ENCODE peak calls at places on chromosomes 3 and 15, in ten cellular contexts. One of them, this sample, is unnamed. For H3K9me3, the result is how much of the 10 kb centered on the place peaks cover.

GRCh38 chr3:67034371-67034770 is 36.3 kb downstream of the KBTBD8 start:
- DNase-seq in Peyer's patch: no peak
- DNase-seq in mammary epithelial cell: no peak
- DNase-seq in A549: no peak
- DNase-seq in A673: no peak
- DNase-seq in GM12878: no peak
- DNase-seq in AG04450: no peak
- DNase-seq in CD4-positive, alpha-beta T cell: no peak
- DNase-seq in CD8-positive, alpha-beta T cell: no peak
- DNase-seq in tibial nerve: no peak
- DNase-seq in this sample: no peak

GRCh38 chr3:59734061-59734460 is 684.2 kb upstream of the CFAP20DC start:
- DNase-seq in A673: no peak
- DNase-seq in CD4-positive, alpha-beta T cell: no peak
- DNase-seq in tibial nerve: no peak
- DNase-seq in mammary epithelial cell: no peak
- DNase-seq in GM12878: no peak
- DNase-seq in AG04450: no peak
- DNase-seq in CD8-positive, alpha-beta T cell: no peak
- DNase-seq in A549: no peak
- DNase-seq in Peyer's patch: no peak
- DNase-seq in this sample: peak

GRCh38 chr3:53252105-53252946 is 3.5 kb downstream of the TKT start:
- DNase-seq in GM12878: no peak
- DNase-seq in CD4-positive, alpha-beta T cell: no peak
- DNase-seq in tibial nerve: no peak
- DNase-seq in CD8-positive, alpha-beta T cell: no peak
- DNase-seq in Peyer's patch: peak
- DNase-seq in A673: no peak
- DNase-seq in AG04450: no peak
- DNase-seq in mammary epithelial cell: no peak
- DNase-seq in A549: no peak
- DNase-seq in this sample: no peak

GRCh38 chr3:47440131-47440530 is 35.6 kb downstream of the SCAP start:
- DNase-seq in CD8-positive, alpha-beta T cell: no peak
- DNase-seq in GM12878: no peak
- DNase-seq in tibial nerve: no peak
- DNase-seq in CD4-positive, alpha-beta T cell: no peak
- DNase-seq in A673: no peak
- DNase-seq in AG04450: no peak
- DNase-seq in Peyer's patch: no peak
- DNase-seq in mammary epithelial cell: no peak
- DNase-seq in A549: no peak
- DNase-seq in this sample: peak

GRCh38 chr15:78875107-78875914 is 2.6 kb downstream of the MORF4L1 start:
- DNase-seq in AG04450: no peak
- DNase-seq in tibial nerve: no peak
- DNase-seq in mammary epithelial cell: no peak
- DNase-seq in A673: no peak
- DNase-seq in CD4-positive, alpha-beta T cell: no peak
- DNase-seq in GM12878: no peak
- DNase-seq in Peyer's patch: no peak
- DNase-seq in CD8-positive, alpha-beta T cell: no peak
- DNase-seq in A549: no peak
- DNase-seq in this sample: no peak

GRCh38 chr15:77022646-77023575 is 28.0 kb downstream of the PSTPIP1 start:
- DNase-seq in CD8-positive, alpha-beta T cell: no peak
- DNase-seq in mammary epithelial cell: no peak
- DNase-seq in A549: no peak
- DNase-seq in Peyer's patch: no peak
- DNase-seq in CD4-positive, alpha-beta T cell: no peak
- DNase-seq in GM12878: no peak
- DNase-seq in tibial nerve: no peak
- DNase-seq in AG04450: no peak
- DNase-seq in A673: no peak
- DNase-seq in this sample: no peak

GRCh38 chr3:179146911-179147570 is 1.1 kb upstream of the PIK3CA start:
- DNase-seq in A549: peak
- DNase-seq in tibial nerve: peak
- DNase-seq in AG04450: no peak
- DNase-seq in GM12878: peak
- DNase-seq in mammary epithelial cell: peak
- DNase-seq in A673: peak
- DNase-seq in CD8-positive, alpha-beta T cell: peak
- DNase-seq in CD4-positive, alpha-beta T cell: peak
- DNase-seq in Peyer's patch: peak
- DNase-seq in this sample: peak

GRCh38 chr15:92797168-92798052 is 102.7 kb upstream of the CHD2 start:
- DNase-seq in CD8-positive, alpha-beta T cell: peak
- DNase-seq in CD4-positive, alpha-beta T cell: no peak
- DNase-seq in tibial nerve: peak
- DNase-seq in GM12878: peak
- DNase-seq in AG04450: peak
- DNase-seq in A673: peak
- DNase-seq in Peyer's patch: no peak
- DNase-seq in A549: peak
- DNase-seq in mammary epithelial cell: peak
- DNase-seq in this sample: peak

GRCh38 chr3:139317660-139318430 is 26.0 kb upstream of the MRPS22 start:
- DNase-seq in GM12878: no peak
- DNase-seq in tibial nerve: no peak
- DNase-seq in mammary epithelial cell: peak
- DNase-seq in Peyer's patch: no peak
- DNase-seq in AG04450: no peak
- DNase-seq in A549: peak
- DNase-seq in A673: no peak
- DNase-seq in CD4-positive, alpha-beta T cell: no peak
- DNase-seq in CD8-positive, alpha-beta T cell: no peak
- DNase-seq in this sample: no peak

GRCh38 chr15:42035362-42035761 is 14.5 kb upstream of the PLA2G4E start:
- DNase-seq in AG04450: no peak
- DNase-seq in A673: peak
- DNase-seq in tibial nerve: no peak
- DNase-seq in CD8-positive, alpha-beta T cell: no peak
- DNase-seq in CD4-positive, alpha-beta T cell: no peak
- DNase-seq in GM12878: peak
- DNase-seq in A549: no peak
- DNase-seq in mammary epithelial cell: peak
- DNase-seq in Peyer's patch: peak
- DNase-seq in this sample: no peak

GRCh38 chr15:99267957-99268356 is 16.7 kb downstream of the LRRC28 start:
- DNase-seq in Peyer's patch: no peak
- DNase-seq in CD4-positive, alpha-beta T cell: no peak
- DNase-seq in mammary epithelial cell: no peak
- DNase-seq in CD8-positive, alpha-beta T cell: no peak
- DNase-seq in A549: no peak
- DNase-seq in A673: no peak
- DNase-seq in tibial nerve: no peak
- DNase-seq in GM12878: no peak
- DNase-seq in AG04450: no peak
- DNase-seq in this sample: no peak

GRCh38 chr3:30124435-30125390 is 481.7 kb upstream of the TGFBR2 start:
- DNase-seq in A549: no peak
- DNase-seq in GM12878: no peak
- DNase-seq in A673: peak
- DNase-seq in tibial nerve: no peak
- DNase-seq in AG04450: peak
- DNase-seq in CD4-positive, alpha-beta T cell: no peak
- DNase-seq in CD8-positive, alpha-beta T cell: no peak
- DNase-seq in mammary epithelial cell: peak
- DNase-seq in Peyer's patch: no peak
- DNase-seq in this sample: peak

DNA sequence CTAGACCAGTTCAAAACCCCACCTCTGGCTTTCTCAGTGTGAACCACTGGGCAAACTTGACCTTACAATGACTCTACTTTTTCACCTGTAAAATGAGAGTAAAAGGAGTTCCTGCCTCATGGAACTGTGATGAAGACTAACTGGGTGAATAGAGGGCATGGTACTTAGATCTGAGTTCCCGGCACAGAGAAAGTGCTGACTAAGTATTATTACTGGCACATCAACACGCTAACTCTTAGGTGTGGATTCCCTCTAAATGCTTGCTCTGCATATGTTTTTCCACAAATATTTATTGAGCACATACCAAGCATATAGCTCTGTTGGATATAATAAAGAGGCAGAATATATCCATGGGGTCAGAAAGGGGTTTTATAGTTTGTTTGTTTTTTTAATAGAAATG is 437.8 kb downstream of the MAGI1 start:
- DNase-seq in CD8-positive, alpha-beta T cell: no peak
- DNase-seq in A673: no peak
- DNase-seq in A549: no peak
- DNase-seq in mammary epithelial cell: no peak
- DNase-seq in CD4-positive, alpha-beta T cell: no peak
- DNase-seq in Peyer's patch: no peak
- DNase-seq in tibial nerve: no peak
- DNase-seq in GM12878: no peak
- DNase-seq in AG04450: no peak
- DNase-seq in this sample: no peak
- H3K27ac ChIP-seq in CD8-positive, alpha-beta T cell: no peak
- H3K27ac ChIP-seq in A673: no peak
- H3K27ac ChIP-seq in A549: no peak
- H3K27ac ChIP-seq in mammary epithelial cell: no peak
- H3K27ac ChIP-seq in CD4-positive, alpha-beta T cell: no peak
- H3K27ac ChIP-seq in Peyer's patch: no peak
- H3K27ac ChIP-seq in tibial nerve: no peak
- H3K27ac ChIP-seq in GM12878: no peak
- H3K27ac ChIP-seq in AG04450: no peak
- H3K27ac ChIP-seq in this sample: no peak

DNA sequence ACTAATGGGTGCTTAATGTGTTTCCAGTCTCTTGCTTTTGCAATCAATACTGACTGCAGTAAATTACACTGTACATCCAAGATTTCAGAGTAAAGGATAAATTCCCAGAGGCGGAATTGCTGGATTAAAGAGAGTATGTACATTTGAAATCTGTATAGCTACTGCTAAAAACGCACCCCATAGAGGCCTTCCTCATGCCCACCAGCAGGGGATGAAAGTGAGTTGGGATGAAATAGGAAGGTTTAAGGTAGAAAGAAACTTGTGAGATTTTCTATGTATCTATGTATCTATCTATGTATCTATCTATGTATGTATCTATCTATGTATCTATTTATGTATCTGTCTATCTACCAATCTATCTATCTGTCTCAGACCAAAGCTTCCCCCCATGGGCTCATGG is 28.4 kb downstream of the TMEM44 start:
- DNase-seq in GM12878: no peak
- DNase-seq in A673: no peak
- DNase-seq in CD4-positive, alpha-beta T cell: no peak
- DNase-seq in Peyer's patch: no peak
- DNase-seq in mammary epithelial cell: no peak
- DNase-seq in tibial nerve: no peak
- DNase-seq in AG04450: no peak
- DNase-seq in CD8-positive, alpha-beta T cell: no peak
- DNase-seq in A549: no peak
- DNase-seq in this sample: no peak
- TF ChIP-seq CTCF in GM12878: no peak
- TF ChIP-seq CTCF in A673: peak
- TF ChIP-seq CTCF in CD4-positive, alpha-beta T cell: no peak
- TF ChIP-seq CTCF in Peyer's patch: no peak
- TF ChIP-seq CTCF in mammary epithelial cell: peak
- TF ChIP-seq CTCF in tibial nerve: no peak
- TF ChIP-seq CTCF in AG04450: peak
- TF ChIP-seq CTCF in CD8-positive, alpha-beta T cell: no peak
- TF ChIP-seq CTCF in A549: peak
- TF ChIP-seq CTCF in this sample: peak

DNA sequence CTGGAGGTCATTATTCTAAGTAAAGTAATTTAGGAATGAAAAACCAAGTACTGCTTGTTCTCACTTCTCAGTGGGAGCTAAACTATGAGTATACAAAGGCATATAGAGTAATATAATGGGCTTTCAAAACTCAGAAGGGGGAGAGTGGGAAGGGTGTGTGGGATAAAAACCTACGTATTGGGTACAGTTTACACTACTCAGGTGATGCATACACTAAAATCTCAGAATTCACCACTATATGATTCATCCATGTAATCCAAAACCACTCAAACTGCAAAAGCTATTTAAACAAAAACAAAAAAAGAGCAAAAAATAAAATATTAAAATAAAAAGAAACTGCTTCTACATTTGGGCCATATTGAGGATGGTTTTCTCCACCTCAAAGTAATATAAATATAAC is 623.3 kb downstream of the NSUN3 start:
- DNase-seq in A549: no peak
- DNase-seq in CD8-positive, alpha-beta T cell: no peak
- DNase-seq in GM12878: no peak
- DNase-seq in mammary epithelial cell: no peak
- DNase-seq in AG04450: no peak
- DNase-seq in tibial nerve: no peak
- DNase-seq in CD4-positive, alpha-beta T cell: no peak
- DNase-seq in A673: no peak
- DNase-seq in Peyer's patch: no peak
- DNase-seq in this sample: no peak
- H3K9me3 ChIP-seq in A549: under half
- H3K9me3 ChIP-seq in CD8-positive, alpha-beta T cell: under half
- H3K9me3 ChIP-seq in GM12878: under half
- H3K9me3 ChIP-seq in mammary epithelial cell: under half
- H3K9me3 ChIP-seq in AG04450: under half
- H3K9me3 ChIP-seq in tibial nerve: under half
- H3K9me3 ChIP-seq in CD4-positive, alpha-beta T cell: under half
- H3K9me3 ChIP-seq in A673: under half
- H3K9me3 ChIP-seq in Peyer's patch: under half
- H3K9me3 ChIP-seq in this sample: under half

GRCh38 chr15:38254065-38254883 is 1.6 kb downstream of the SPRED1 start:
- DNase-seq in tibial nerve: peak
- DNase-seq in AG04450: no peak
- DNase-seq in CD4-positive, alpha-beta T cell: no peak
- DNase-seq in mammary epithelial cell: peak
- DNase-seq in CD8-positive, alpha-beta T cell: peak
- DNase-seq in GM12878: peak
- DNase-seq in A549: peak
- DNase-seq in Peyer's patch: peak
- DNase-seq in A673: peak
- DNase-seq in this sample: peak
- H3K27ac ChIP-seq in tibial nerve: peak
- H3K27ac ChIP-seq in AG04450: no peak
- H3K27ac ChIP-seq in CD4-positive, alpha-beta T cell: no peak
- H3K27ac ChIP-seq in mammary epithelial cell: peak
- H3K27ac ChIP-seq in CD8-positive, alpha-beta T cell: no peak
- H3K27ac ChIP-seq in GM12878: no peak
- H3K27ac ChIP-seq in A549: peak
- H3K27ac ChIP-seq in Peyer's patch: peak
- H3K27ac ChIP-seq in A673: no peak
- H3K27ac ChIP-seq in this sample: peak